ENCODE peak calls at places on chromosome 16, in four cellular contexts. L is GM04504, B is adrenal gland, J is COR-L47. H is an unnamed sample.

GRCh38 chr16:88014954-88015805 is 63.9 kb downstream of the BANP start:
- DNase-seq in B (no peak), J (no peak), L (no peak), H (no peak)

GRCh38 chr16:8187782-8188372 is 402.4 kb downstream of the TMEM114 start:
- DNase-seq in B (no peak), J (no peak), L (no peak), H (no peak)

GRCh38 chr16:3645504-3646347 is 8.8 kb upstream of the DNASE1 start:
- DNase-seq in J (no peak), L (no peak), B (no peak), H (peak)

GRCh38 chr16:84462296-84463210 is 41.9 kb downstream of the MEAK7 start:
- DNase-seq in B (peak), L (no peak), J (no peak), H (no peak)

GRCh38 chr16:51757124-51757470 is 606.0 kb upstream of the SALL1 start:
- DNase-seq in B (no peak), L (no peak), J (no peak), H (no peak)

GRCh38 chr16:68259007-68259406 is 5.3 kb upstream of the SLC7A6 start:
- DNase-seq in B (no peak), J (no peak), L (no peak), H (no peak)

GRCh38 chr16:47309581-47310312 is 151.1 kb downstream of the ITFG1 start:
- DNase-seq in L (no peak), B (no peak), J (no peak), H (no peak)

GRCh38 chr16:30829130-30830071 is 42.4 kb upstream of the ZNF629 start:
- DNase-seq in B (no peak), L (no peak), J (no peak), H (no peak)

H was measured in NCI-H146.